ENCODE peak calls at places on chromosomes 5 and 9, in four cellular contexts. U is fibroblast of mammary gland; S is stimulated activated naive CD8-positive, alpha-beta T cell treated with anti-CD3 and anti-CD28 coated beads, Interleukin-15, amount 100 ng/mL, for 72 hours; C is CD8-positive, alpha-beta T cell. R is an unnamed sample.

GRCh38 chr5:136198453-136198852 is 5.5 kb upstream of the SMIM32 start:
- DNase-seq in U (no peak), S (no peak), C (no peak), R (no peak)

GRCh38 chr5:156094001-156094400 is 233.0 kb upstream of the SGCD start:
- DNase-seq in U (no peak), S (no peak), C (no peak), R (no peak)

GRCh38 chr5:62717211-62717927 is 138.8 kb downstream of the LRRC70 start:
- DNase-seq in U (peak), S (no peak), C (no peak), R (no peak)

GRCh38 chr5:89932771-89933181 is 476.8 kb downstream of the CETN3 start:
- DNase-seq in U (no peak), S (no peak), C (no peak), R (no peak)

GRCh38 chr9:100534401-100534800 is 43.5 kb upstream of the CAVIN4 start:
- DNase-seq in U (no peak), S (no peak), C (no peak), R (peak)

GRCh38 chr9:137881591-137882505 is 4.3 kb downstream of the CACNA1B start:
- DNase-seq in U (no peak), S (no peak), C (no peak), R (peak)

GRCh38 chr5:68141494-68141893 is 74.1 kb upstream of the PIK3R1 start:
- DNase-seq in U (peak), S (no peak), C (no peak), R (peak)

GRCh38 chr5:132421442-132421841 is 51.9 kb downstream of the SLC22A5 start:
- DNase-seq in U (no peak), S (no peak), C (no peak), R (no peak)

GRCh38 chr5:132086277-132086794 is 12.7 kb downstream of the CSF2 start:
- DNase-seq in U (peak), S (no peak), C (no peak), R (peak)

GRCh38 chr5:83313431-83313830 is 158.1 kb upstream of the VCAN start:
- DNase-seq in U (no peak), S (no peak), C (no peak), R (peak)

GRCh38 chr5:4514067-4514648 is 626.0 kb upstream of the ADAMTS16 start:
- DNase-seq in U (no peak), S (no peak), C (no peak), R (no peak)

GRCh38 chr5:100828071-100828689 is 74.9 kb downstream of the ST8SIA4 start:
- DNase-seq in U (no peak), S (no peak), C (no peak), R (peak)

GRCh38 chr9:26919698-26920097 is 27.1 kb upstream of the CAAP1 start:
- DNase-seq in U (no peak), S (no peak), C (no peak), R (no peak)

GRCh38 chr5:157390179-157390923 is 69.7 kb upstream of the NIPAL4 start:
- DNase-seq in U (peak), S (peak), C (peak), R (peak)

GRCh38 chr9:113511856-113512761 is 48.6 kb downstream of the RGS3 start:
- DNase-seq in U (peak), S (peak), C (peak), R (peak)

GRCh38 chr9:123925161-123925560 is 4.8 kb downstream of the DENND1A start:
- DNase-seq in U (no peak), S (no peak), C (no peak), R (no peak)

GRCh38 chr9:108586451-108586850 is 269.3 kb downstream of the ACTL7B start:
- DNase-seq in U (peak), S (no peak), C (no peak), R (no peak)

GRCh38 chr5:137753227-137753985 is 757 bp downstream of the HNRNPA0 start:
- DNase-seq in U (no peak), S (peak), C (peak), R (peak)

GRCh38 chr5:83026930-83027687 is 50.1 kb downstream of the TMEM167A start:
- DNase-seq in U (peak), S (no peak), C (no peak), R (no peak)

GRCh38 chr9:89410709-89411111 is 87.2 kb downstream of the SEMA4D start:
- DNase-seq in U (peak), S (peak), C (no peak), R (peak)

GRCh38 chr5:1066676-1067075 is 45.2 kb downstream of the SLC12A7 start:
- DNase-seq in U (no peak), S (no peak), C (no peak), R (peak)

GRCh38 chr5:32462618-32463017 is 18.1 kb upstream of the ZFR start:
- DNase-seq in U (peak), S (peak), C (no peak), R (peak)

GRCh38 chr5:56264417-56265025 is 31.4 kb upstream of the ANKRD55 start:
- DNase-seq in U (peak), S (peak), C (no peak), R (no peak)

GRCh38 chr9:34145165-34145564 is 18.7 kb upstream of the DCAF12 start:
- DNase-seq in U (peak), S (no peak), C (no peak), R (peak)

R was measured in osteoblast.